ENCODE peak calls at places on chromosomes 6 and 20, in eight cellular contexts. H is Caco-2; Z is Panc1; X is CD8-positive, alpha-beta T cell; C is fibroblast of mammary gland; G is kidney epithelial cell; D is lower leg skin; F is cardiac fibroblast. P is an unnamed sample.

GRCh38 chr6:53898026-53898795 is 103.4 kb downstream of the LRRC1 start:
- DNase-seq in D (no peak), G (no peak), Z (no peak), X (no peak), C (peak; percentile 57), H (no peak), F (peak; percentile 35), P (no peak)

GRCh38 chr6:122322824-122323223 is 76.6 kb upstream of the HSF2 start:
- DNase-seq in X (no peak), C (peak; percentile 67), G (no peak), F (peak; percentile 25), H (no peak), D (no peak), Z (no peak), P (peak; percentile 17)

GRCh38 chr6:130771741-130772140 is 55.5 kb upstream of the SMLR1 start:
- DNase-seq in X (no peak), Z (no peak), F (no peak), D (no peak), G (no peak), H (no peak), C (no peak), P (peak; percentile 28)

GRCh38 chr6:16316741-16317251 is 78.4 kb downstream of the GMPR start:
- DNase-seq in F (peak; percentile 64), X (no peak), H (no peak), C (peak; percentile 83), G (no peak), D (no peak), Z (no peak), P (peak; percentile 45)

GRCh38 chr20:23152308-23152892 is 66.3 kb upstream of the CD93 start:
- DNase-seq in C (peak; percentile 96), X (peak; percentile 9), G (no peak), F (peak; percentile 89), H (peak; percentile 80), D (no peak), Z (no peak), P (peak; percentile 79)

GRCh38 chr20:50186151-50186885 is 4.3 kb upstream of the CEBPB start:
- DNase-seq in G (no peak), X (peak; percentile 93), Z (peak; percentile 81), C (peak; percentile 84), F (peak; percentile 90), H (peak; percentile 96), D (peak; percentile 94), P (peak; percentile 75)

GRCh38 chr20:35739294-35740163 is 2.5 kb downstream of the RBM39 start:
- DNase-seq in G (no peak), Z (no peak), D (no peak), F (peak; percentile 69), H (no peak), X (no peak), C (peak; percentile 62), P (peak; percentile 58)

GRCh38 chr6:125947581-125947980 is 9.0 kb upstream of the HINT3 start:
- DNase-seq in G (no peak), Z (no peak), H (no peak), X (no peak), F (peak; percentile 71), D (peak; percentile 46), C (peak; percentile 51), P (peak; percentile 41)

GRCh38 chr6:56860466-56860865 is 94.4 kb upstream of the BEND6 start:
- DNase-seq in C (peak; percentile 65), G (no peak), F (peak; percentile 54), D (no peak), X (no peak), Z (no peak), H (no peak), P (no peak)

GRCh38 chr20:38667417-38667956 is 56.8 kb upstream of the SLC32A1 start:
- DNase-seq in Z (no peak), X (no peak), F (no peak), H (peak; percentile 23), C (no peak), D (no peak), G (no peak), P (no peak)

GRCh38 chr6:119137194-119138072 is 59.0 kb upstream of the FAM184A start:
- DNase-seq in H (no peak), Z (no peak), G (no peak), F (peak; percentile 72), X (no peak), D (peak; percentile 49), C (peak; percentile 76), P (peak; percentile 60)

GRCh38 chr6:108640104-108640503 is 79.4 kb downstream of the FOXO3 start:
- DNase-seq in C (no peak), X (no peak), H (no peak), D (no peak), F (no peak), Z (no peak), G (no peak), P (no peak)

GRCh38 chr6:10800810-10801209 is 37.5 kb downstream of the MAK start:
- DNase-seq in C (peak; percentile 66), F (peak; percentile 66), D (no peak), Z (peak; percentile 28), G (peak; percentile 5), H (no peak), X (no peak), P (no peak)

GRCh38 chr6:43990627-43991619 is 136.3 kb downstream of the MRPL14 start:
- DNase-seq in G (no peak), Z (no peak), C (peak; percentile 94), X (no peak), D (no peak), H (peak; percentile 81), F (peak; percentile 85), P (peak; percentile 45)

GRCh38 chr6:47168176-47168575 is 126.0 kb upstream of the ADGRF1 start:
- DNase-seq in G (peak; percentile 96), Z (peak; percentile 77), H (peak; percentile 58), X (no peak), F (peak; percentile 98), C (peak; percentile 98), D (peak; percentile 32), P (peak; percentile 96)

GRCh38 chr20:59515013-59515905 is 89.1 kb upstream of the PHACTR3 start:
- DNase-seq in H (peak; percentile 93), Z (no peak), X (no peak), D (peak; percentile 22), F (peak; percentile 57), C (peak; percentile 52), G (no peak), P (peak; percentile 50)

GRCh38 chr6:168035098-168035660 is 37.7 kb downstream of the KIF25 start:
- DNase-seq in C (peak; percentile 53), X (no peak), H (peak; percentile 80), F (peak; percentile 54), G (peak; percentile 35), D (peak; percentile 42), Z (no peak), P (peak; percentile 77)

GRCh38 chr6:52566201-52566600 is 10.7 kb downstream of the TRAM2 start:
- DNase-seq in X (no peak), D (no peak), C (no peak), H (no peak), F (no peak), Z (no peak), G (no peak), P (no peak)
- H3K4me3 ChIP-seq in X (no peak overlapping the region), D (no peak overlapping the region), C (no peak overlapping the region), H (no peak overlapping the region), F (no peak overlapping the region), Z (no peak overlapping the region), G (no peak overlapping the region), P (no peak overlapping the region)

GRCh38 chr6:19855510-19855909 is 18.3 kb downstream of the ID4 start:
- DNase-seq in H (no peak), G (no peak), X (no peak), Z (no peak), C (no peak), F (no peak), D (no peak), P (no peak)

GRCh38 chr6:19851273-19852089 is 14.3 kb downstream of the ID4 start:
- DNase-seq in X (no peak), C (peak; percentile 72), Z (peak; percentile 24), D (no peak), H (peak; percentile 45), G (no peak), F (peak; percentile 81), P (peak; percentile 78)

GRCh38 chr6:19849736-19850135 is 12.6 kb downstream of the ID4 start:
- DNase-seq in H (no peak), G (no peak), X (no peak), C (no peak), Z (no peak), D (no peak), F (no peak), P (no peak)

GRCh38 chr6:19849196-19849595 is 12.0 kb downstream of the ID4 start:
- DNase-seq in H (no peak), F (no peak), C (no peak), X (no peak), D (no peak), G (no peak), Z (no peak), P (no peak)

DNA sequence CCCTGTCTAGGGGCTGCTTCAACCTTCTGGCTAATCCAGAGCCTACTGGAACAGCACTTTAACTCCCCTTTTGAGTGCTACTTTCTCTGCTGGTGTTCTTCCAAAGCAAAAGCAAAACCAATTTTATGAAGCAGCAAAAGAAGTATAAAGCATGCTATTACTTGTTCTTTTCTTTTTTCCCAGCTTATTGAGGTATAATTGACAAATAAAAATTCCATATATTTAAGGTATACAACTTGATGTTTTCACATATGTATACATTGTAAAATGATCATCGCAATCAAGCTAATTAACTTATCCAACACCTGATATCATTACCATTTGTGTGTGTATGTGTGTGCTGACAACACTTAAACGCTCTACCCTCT is 14.9 kb downstream of the ID4 start:
- DNase-seq in G (no peak), H (no peak), Z (peak; percentile 12), X (no peak), C (no peak), D (no peak), F (no peak), P (no peak)
- TF ChIP-seq CTCF in G (no peak), H (no peak), Z (peak; percentile 66), X (no peak), C (no peak), D (no peak), F (no peak), P (no peak)

GRCh38 chr20:653110-653589 is at the start of gene SRXN1:
- DNase-seq in Z (no peak), H (peak; percentile 94), D (peak; percentile 63), G (peak; percentile 72), C (peak; percentile 91), X (peak; percentile 77), F (peak; percentile 94), P (peak; percentile 93)

GRCh38 chr20:655730-656624 is 3.0 kb upstream of the SRXN1 start:
- DNase-seq in X (no peak), G (no peak), C (no peak), F (no peak), Z (no peak), H (no peak), D (no peak), P (no peak)

GRCh38 chr20:652611-653109 is 340 bp downstream of the SRXN1 start:
- DNase-seq in D (no peak), F (peak; percentile 50), Z (no peak), C (peak; percentile 40), G (no peak), H (peak; percentile 62), X (peak; percentile 18), P (no peak)

GRCh38 chr20:653590-654426 is 808 bp upstream of the SRXN1 start:
- DNase-seq in C (no peak), D (no peak), G (no peak), H (no peak), Z (no peak), F (no peak), X (no peak), P (no peak)

GRCh38 chr20:654427-654770 is 1.4 kb upstream of the SRXN1 start:
- DNase-seq in F (no peak), Z (no peak), G (no peak), H (no peak), D (no peak), X (no peak), C (no peak), P (no peak)
- H3K4me3 ChIP-seq in F (no peak overlapping the region), Z (no peak overlapping the region), G (no peak overlapping the region), H (no peak overlapping the region), D (no peak overlapping the region), X (no peak overlapping the region), C (no peak overlapping the region), P (no peak overlapping the region)

GRCh38 chr20:63042448-63043071 is 35.8 kb upstream of the BHLHE23 start:
- DNase-seq in F (no peak), X (no peak), D (no peak), C (no peak), H (no peak), Z (no peak), G (no peak), P (no peak)
- TF ChIP-seq CTCF in F (no peak), X (no peak), D (no peak), C (no peak), H (no peak), Z (no peak), G (no peak), P (no peak)